ENCODE peak calls at places on chromosomes 4 and X, in eight cellular contexts. H, E, T, N, L, F, D and I are unnamed samples.

GRCh38 chr4:54837576-54838140 is 179.9 kb downstream of the KIT start:
- DNase-seq in H (peak; percentile 81), E (no peak), T (no peak), N (no peak), L (no peak), F (no peak), D (no peak), I (no peak)

GRCh38 chr4:175215657-175216056 is 297.5 kb downstream of the ADAM29 start:
- DNase-seq in H (no peak), E (no peak), T (no peak), N (no peak), L (no peak), F (no peak), D (no peak), I (no peak)

GRCh38 chr4:98181815-98182214 is 38.5 kb upstream of the STPG2 start:
- DNase-seq in H (no peak), E (no peak), T (no peak), N (no peak), L (no peak), F (no peak), D (no peak), I (no peak)

GRCh38 chrX:11478971-11479370 is 185.8 kb downstream of the AMELX start:
- DNase-seq in H (no peak), E (no peak), T (no peak), N (no peak), L (no peak), F (no peak), D (no peak), I (no peak)

GRCh38 chrX:103849558-103849957 is 17.5 kb upstream of the RAB9B start:
- DNase-seq in H (no peak), E (no peak), T (no peak), N (no peak), L (no peak), F (no peak), D (no peak), I (no peak)

GRCh38 chr4:8188743-8189550 is 10.1 kb upstream of the SH3TC1 start:
- DNase-seq in H (peak; percentile 82), E (no peak), T (peak; percentile 82), N (no peak), L (no peak), F (no peak), D (no peak), I (no peak)

GRCh38 chr4:159545556-159545955 is 442.7 kb downstream of the RAPGEF2 start:
- DNase-seq in H (no peak), E (no peak), T (no peak), N (no peak), L (no peak), F (no peak), D (no peak), I (no peak)

GRCh38 chr4:184763150-184763780 is 29.4 kb upstream of the CENPU start:
- DNase-seq in H (no peak), E (no peak), T (no peak), N (no peak), L (no peak), F (no peak), D (peak; percentile 28), I (no peak)

GRCh38 chr4:48409203-48409602 is 67.9 kb downstream of the SLAIN2 start:
- DNase-seq in H (no peak), E (no peak), T (no peak), N (no peak), L (no peak), F (no peak), D (no peak), I (no peak)

GRCh38 chrX:41518127-41518840 is 71.1 kb downstream of the NYX start:
- DNase-seq in H (no peak), E (no peak), T (no peak), N (no peak), L (no peak), F (no peak), D (no peak), I (no peak)

GRCh38 chrX:134684956-134685355 is 26.7 kb upstream of the PLAC1 start:
- DNase-seq in H (no peak), E (no peak), T (no peak), N (no peak), L (no peak), F (no peak), D (no peak), I (no peak)

GRCh38 chr4:138186264-138186663 is 55.9 kb downstream of the SLC7A11 start:
- DNase-seq in H (no peak), E (no peak), T (no peak), N (no peak), L (no peak), F (no peak), D (no peak), I (no peak)

GRCh38 chrX:139194571-139195280 is 335.8 kb upstream of the F9 start:
- DNase-seq in H (peak; percentile 41), E (peak; percentile 82), T (peak; percentile 71), N (no peak), L (no peak), F (no peak), D (peak; percentile 18), I (no peak)

GRCh38 chr4:31383767-31384166 is 663.6 kb downstream of the PCDH7 start:
- DNase-seq in H (no peak), E (no peak), T (no peak), N (no peak), L (no peak), F (no peak), D (no peak), I (no peak)

GRCh38 chr4:990746-991367 is 2.3 kb downstream of the SLC26A1 start:
- DNase-seq in H (no peak), E (no peak), T (no peak), N (no peak), L (no peak), F (no peak), D (no peak), I (no peak)

GRCh38 chr4:112201915-112202505 is 29.6 kb upstream of the AP1AR start:
- DNase-seq in H (no peak), E (no peak), T (no peak), N (no peak), L (no peak), F (no peak), D (no peak), I (no peak)

GRCh38 chr4:20284990-20285389 is 33.3 kb downstream of the SLIT2 start:
- DNase-seq in H (no peak), E (no peak), T (no peak), N (no peak), L (no peak), F (no peak), D (no peak), I (no peak)

GRCh38 chr4:186840222-186840701 is 116.6 kb upstream of the FAT1 start:
- DNase-seq in H (peak; percentile 30), E (no peak), T (no peak), N (no peak), L (no peak), F (no peak), D (peak; percentile 30), I (no peak)

GRCh38 chrX:17521871-17522693 is 147.1 kb downstream of the NHS start:
- DNase-seq in H (no peak), E (no peak), T (no peak), N (no peak), L (no peak), F (no peak), D (peak; percentile 28), I (no peak)

GRCh38 chrX:100368167-100368566 is 41.9 kb downstream of the PCDH19 start:
- DNase-seq in H (no peak), E (no peak), T (no peak), N (no peak), L (no peak), F (peak; percentile 0), D (no peak), I (no peak)

GRCh38 chrX:43717161-43717560 is 61.1 kb downstream of the MAOA start:
- DNase-seq in H (no peak), E (no peak), T (no peak), N (no peak), L (no peak), F (no peak), D (no peak), I (no peak)

GRCh38 chr4:7067523-7068278 is at the start of gene GRPEL1:
- DNase-seq in H (peak; percentile 100), E (peak; percentile 99), T (peak; percentile 100), N (peak; percentile 91), L (peak; percentile 82), F (peak; percentile 99), D (peak; percentile 100), I (peak; percentile 100)

GRCh38 chr4:7068883-7069282 is 1.0 kb upstream of the GRPEL1 start:
- DNase-seq in H (no peak), E (peak; percentile 87), T (no peak), N (no peak), L (no peak), F (no peak), D (no peak), I (no peak)

GRCh38 chr4:7066493-7066892 is 1.4 kb downstream of the GRPEL1 start:
- DNase-seq in H (no peak), E (no peak), T (no peak), N (no peak), L (no peak), F (no peak), D (peak; percentile 5), I (no peak)

GRCh38 chr4:7067147-7067522 is 729 bp downstream of the GRPEL1 start:
- DNase-seq in H (no peak), E (peak; percentile 94), T (peak; percentile 51), N (no peak), L (no peak), F (peak; percentile 40), D (peak; percentile 58), I (no peak)

GRCh38 chr4:7068279-7068842 is 497 bp upstream of the GRPEL1 start:
- DNase-seq in H (no peak), E (no peak), T (no peak), N (no peak), L (no peak), F (no peak), D (no peak), I (no peak)
- TF ChIP-seq POLR2A in H (no peak), E (no peak), T (no peak), N (no peak), L (peak; percentile 81), F (no peak), D (no peak), I (peak; percentile 3)

DNA sequence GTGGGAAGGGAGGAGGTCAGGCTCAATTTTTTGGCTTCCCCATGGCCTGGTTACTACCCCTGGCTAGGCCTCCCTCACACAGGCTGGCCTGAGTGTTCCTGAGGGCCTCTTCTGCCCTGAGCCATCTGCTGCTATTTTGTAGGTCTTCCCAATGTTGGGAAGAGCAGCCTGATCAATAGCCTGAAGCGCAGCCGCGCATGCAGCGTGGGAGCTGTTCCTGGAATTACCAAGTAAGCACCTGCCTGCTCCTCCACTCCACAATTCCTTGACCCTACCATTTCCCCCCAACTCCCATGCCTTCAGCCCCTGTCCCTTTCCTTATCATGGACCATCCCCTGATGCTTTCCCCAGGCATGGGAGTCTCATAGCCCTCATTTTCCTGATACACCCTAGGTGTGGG is 20.8 kb downstream of the GNL3L start:
- DNase-seq in H (no peak), E (no peak), T (no peak), N (no peak), L (no peak), F (no peak), D (no peak), I (peak; percentile 64)
- TF ChIP-seq POLR2AphosphoS5 in H (no peak), E (no peak), T (no peak), N (no peak), L (no peak), F (no peak), D (no peak), I (no peak)

GRCh38 chrX:76279007-76279406 is 106.1 kb downstream of the PBDC1 start:
- DNase-seq in H (no peak), E (no peak), T (peak; percentile 39), N (peak; percentile 2), L (no peak), F (peak; percentile 37), D (peak; percentile 27), I (no peak)
- TF ChIP-seq POLR2A in H (no peak), E (no peak), T (no peak), N (no peak), L (no peak), F (no peak), D (no peak), I (no peak)

GRCh38 chr4:4980818-4981217 is 38.4 kb downstream of the CYTL1 start:
- DNase-seq in H (no peak), E (no peak), T (no peak), N (no peak), L (no peak), F (no peak), D (no peak), I (peak; percentile 43)
- TF ChIP-seq POLR2AphosphoS5 in H (no peak), E (no peak), T (no peak), N (no peak), L (no peak), F (no peak), D (no peak), I (no peak)